ENCODE peak calls at places on chromosomes 2 and 18, in seven cellular contexts. One of them, this sample, is unnamed.

GRCh38 chr18:7023581-7023980 is 94.0 kb downstream of the LAMA1 start:
- DNase-seq in A673: no peak
- DNase-seq in HCT116: no peak
- DNase-seq in ovary: no peak
- DNase-seq in GM23248: no peak
- DNase-seq in GM23338: no peak
- DNase-seq in uterus: no peak
- DNase-seq in this sample: no peak

GRCh38 chr2:60849165-60849564 is 32.2 kb upstream of the REL start:
- DNase-seq in GM23338: no peak
- DNase-seq in A673: no peak
- DNase-seq in ovary: peak
- DNase-seq in uterus: no peak
- DNase-seq in GM23248: peak
- DNase-seq in HCT116: no peak
- DNase-seq in this sample: peak

GRCh38 chr18:47175283-47175894 is 775 bp downstream of the IER3IP1 start:
- DNase-seq in ovary: no peak
- DNase-seq in HCT116: no peak
- DNase-seq in A673: no peak
- DNase-seq in uterus: no peak
- DNase-seq in GM23338: peak
- DNase-seq in GM23248: peak
- DNase-seq in this sample: peak

GRCh38 chr2:203636896-203637818 is 69.3 kb upstream of the CD28 start:
- DNase-seq in GM23248: peak
- DNase-seq in uterus: no peak
- DNase-seq in ovary: no peak
- DNase-seq in HCT116: no peak
- DNase-seq in GM23338: peak
- DNase-seq in A673: peak
- DNase-seq in this sample: peak

GRCh38 chr2:68908392-68908970 is 37.3 kb upstream of the BMP10 start:
- DNase-seq in A673: peak
- DNase-seq in uterus: peak
- DNase-seq in ovary: peak
- DNase-seq in GM23248: peak
- DNase-seq in HCT116: peak
- DNase-seq in GM23338: peak
- DNase-seq in this sample: peak

GRCh38 chr2:7530001-7530400 is 612.8 kb downstream of the RNF144A start:
- DNase-seq in ovary: no peak
- DNase-seq in GM23338: no peak
- DNase-seq in HCT116: no peak
- DNase-seq in A673: no peak
- DNase-seq in GM23248: peak
- DNase-seq in uterus: no peak
- DNase-seq in this sample: no peak

GRCh38 chr2:73593676-73594075 is 48.5 kb downstream of the NAT8 start:
- DNase-seq in GM23248: no peak
- DNase-seq in GM23338: no peak
- DNase-seq in ovary: no peak
- DNase-seq in HCT116: no peak
- DNase-seq in uterus: no peak
- DNase-seq in A673: no peak
- DNase-seq in this sample: no peak

GRCh38 chr2:235527806-235528480 is 34.1 kb downstream of the AGAP1 start:
- DNase-seq in A673: no peak
- DNase-seq in uterus: no peak
- DNase-seq in GM23338: peak
- DNase-seq in HCT116: no peak
- DNase-seq in ovary: no peak
- DNase-seq in GM23248: peak
- DNase-seq in this sample: no peak

GRCh38 chr2:75896779-75897366 is 186.2 kb upstream of the GCFC2 start:
- DNase-seq in A673: peak
- DNase-seq in GM23338: peak
- DNase-seq in GM23248: peak
- DNase-seq in uterus: no peak
- DNase-seq in ovary: no peak
- DNase-seq in HCT116: no peak
- DNase-seq in this sample: peak

GRCh38 chr2:103792039-103792438 is 1030.2 kb downstream of the TMEM182 start:
- DNase-seq in GM23338: peak
- DNase-seq in A673: no peak
- DNase-seq in ovary: no peak
- DNase-seq in GM23248: no peak
- DNase-seq in uterus: no peak
- DNase-seq in HCT116: no peak
- DNase-seq in this sample: no peak

GRCh38 chr2:157182204-157182709 is 75.2 kb upstream of the GALNT5 start:
- DNase-seq in HCT116: no peak
- DNase-seq in GM23338: no peak
- DNase-seq in GM23248: no peak
- DNase-seq in uterus: no peak
- DNase-seq in A673: peak
- DNase-seq in ovary: no peak
- DNase-seq in this sample: peak

GRCh38 chr2:157692768-157693167 is 64.1 kb upstream of the ACVR1C start:
- DNase-seq in A673: no peak
- DNase-seq in GM23248: peak
- DNase-seq in uterus: no peak
- DNase-seq in ovary: no peak
- DNase-seq in HCT116: no peak
- DNase-seq in GM23338: no peak
- DNase-seq in this sample: peak

GRCh38 chr2:208250401-208250800 is 4.5 kb downstream of the IDH1 start:
- DNase-seq in GM23248: peak
- DNase-seq in HCT116: no peak
- DNase-seq in ovary: no peak
- DNase-seq in GM23338: no peak
- DNase-seq in A673: no peak
- DNase-seq in uterus: no peak
- DNase-seq in this sample: peak
- H3K4me3 ChIP-seq in GM23248: no peak
- H3K4me3 ChIP-seq in HCT116: no peak
- H3K4me3 ChIP-seq in ovary: no peak
- H3K4me3 ChIP-seq in GM23338: no peak
- H3K4me3 ChIP-seq in A673: no peak
- H3K4me3 ChIP-seq in uterus: no peak
- H3K4me3 ChIP-seq in this sample: no peak

DNA sequence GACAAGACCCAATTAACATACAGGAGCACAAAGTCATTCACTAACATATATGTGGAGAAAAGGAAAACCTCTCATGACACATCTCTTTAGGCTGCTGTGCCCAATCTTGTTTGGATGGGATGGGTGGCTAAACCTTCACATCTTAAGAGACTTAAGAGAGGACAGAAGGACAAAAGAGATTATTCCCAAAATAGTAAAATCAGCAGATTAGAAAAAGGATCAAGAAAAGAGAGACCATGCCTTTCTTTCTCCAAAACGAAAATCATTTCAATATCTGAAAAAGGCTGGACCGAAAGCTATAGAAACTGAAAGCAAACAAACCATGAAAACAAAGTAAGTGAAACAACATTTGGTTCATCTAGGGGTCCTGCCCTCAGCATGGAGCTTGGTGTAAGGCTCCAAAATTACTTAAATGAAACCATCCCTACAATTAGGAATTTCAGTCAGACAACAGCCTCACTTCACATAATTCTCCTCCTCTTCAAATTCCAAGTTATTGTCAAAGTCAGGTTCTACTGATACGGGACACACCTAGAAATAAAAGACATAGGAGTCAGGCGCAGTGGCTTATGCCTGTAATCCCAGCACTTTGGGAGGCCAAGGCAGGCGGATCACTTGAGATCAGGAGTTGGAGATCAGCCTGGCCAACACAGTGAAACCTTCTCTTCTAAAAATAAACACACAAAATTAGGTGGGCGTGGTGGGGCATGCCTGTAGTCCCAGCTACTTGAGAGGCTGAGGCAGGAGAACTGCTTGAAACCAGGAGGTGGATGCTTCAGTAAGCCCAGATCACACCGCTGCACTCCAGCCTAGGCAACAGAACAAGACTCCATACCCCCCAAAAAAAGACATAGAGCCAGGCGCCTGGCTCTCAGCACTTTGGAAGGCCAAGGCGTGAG is 5.2 kb downstream of the STARD7 start:
- DNase-seq in HCT116: no peak
- DNase-seq in GM23248: peak
- DNase-seq in A673: no peak
- DNase-seq in GM23338: no peak
- DNase-seq in ovary: no peak
- DNase-seq in uterus: no peak
- DNase-seq in this sample: no peak
- H3K4me3 ChIP-seq in HCT116: no peak
- H3K4me3 ChIP-seq in GM23248: peak
- H3K4me3 ChIP-seq in A673: no peak
- H3K4me3 ChIP-seq in GM23338: no peak
- H3K4me3 ChIP-seq in ovary: no peak
- H3K4me3 ChIP-seq in uterus: no peak
- H3K4me3 ChIP-seq in this sample: no peak

GRCh38 chr18:48943736-48944527 is 6.8 kb downstream of the SMAD7 start:
- DNase-seq in uterus: no peak
- DNase-seq in ovary: no peak
- DNase-seq in A673: no peak
- DNase-seq in GM23248: peak
- DNase-seq in HCT116: no peak
- DNase-seq in GM23338: no peak
- DNase-seq in this sample: no peak
- H3K4me3 ChIP-seq in uterus: no peak
- H3K4me3 ChIP-seq in ovary: no peak
- H3K4me3 ChIP-seq in A673: no peak
- H3K4me3 ChIP-seq in GM23248: peak
- H3K4me3 ChIP-seq in HCT116: peak
- H3K4me3 ChIP-seq in GM23338: no peak
- H3K4me3 ChIP-seq in this sample: peak

GRCh38 chr2:233082934-233083755 is 23.0 kb downstream of the INPP5D start:
- DNase-seq in GM23338: no peak
- DNase-seq in A673: no peak
- DNase-seq in uterus: no peak
- DNase-seq in HCT116: no peak
- DNase-seq in ovary: no peak
- DNase-seq in GM23248: no peak
- DNase-seq in this sample: no peak
- H3K4me3 ChIP-seq in GM23338: no peak
- H3K4me3 ChIP-seq in A673: no peak
- H3K4me3 ChIP-seq in uterus: no peak
- H3K4me3 ChIP-seq in HCT116: no peak
- H3K4me3 ChIP-seq in ovary: no peak
- H3K4me3 ChIP-seq in GM23248: no peak
- H3K4me3 ChIP-seq in this sample: no peak

GRCh38 chr2:133789743-133790142 is 221.5 kb upstream of the NCKAP5 start:
- DNase-seq in GM23248: no peak
- DNase-seq in uterus: no peak
- DNase-seq in GM23338: no peak
- DNase-seq in HCT116: no peak
- DNase-seq in ovary: no peak
- DNase-seq in A673: peak
- DNase-seq in this sample: no peak

GRCh38 chr2:133790706-133791105 is 222.4 kb upstream of the NCKAP5 start:
- DNase-seq in uterus: no peak
- DNase-seq in HCT116: no peak
- DNase-seq in GM23338: no peak
- DNase-seq in ovary: no peak
- DNase-seq in A673: no peak
- DNase-seq in GM23248: peak
- DNase-seq in this sample: peak

GRCh38 chr2:133794114-133794513 is 225.9 kb upstream of the NCKAP5 start:
- DNase-seq in A673: no peak
- DNase-seq in GM23338: no peak
- DNase-seq in ovary: no peak
- DNase-seq in GM23248: no peak
- DNase-seq in uterus: no peak
- DNase-seq in HCT116: no peak
- DNase-seq in this sample: no peak

GRCh38 chr2:133791191-133791590 is 222.9 kb upstream of the NCKAP5 start:
- DNase-seq in HCT116: no peak
- DNase-seq in ovary: no peak
- DNase-seq in A673: peak
- DNase-seq in uterus: no peak
- DNase-seq in GM23338: no peak
- DNase-seq in GM23248: peak
- DNase-seq in this sample: peak

DNA sequence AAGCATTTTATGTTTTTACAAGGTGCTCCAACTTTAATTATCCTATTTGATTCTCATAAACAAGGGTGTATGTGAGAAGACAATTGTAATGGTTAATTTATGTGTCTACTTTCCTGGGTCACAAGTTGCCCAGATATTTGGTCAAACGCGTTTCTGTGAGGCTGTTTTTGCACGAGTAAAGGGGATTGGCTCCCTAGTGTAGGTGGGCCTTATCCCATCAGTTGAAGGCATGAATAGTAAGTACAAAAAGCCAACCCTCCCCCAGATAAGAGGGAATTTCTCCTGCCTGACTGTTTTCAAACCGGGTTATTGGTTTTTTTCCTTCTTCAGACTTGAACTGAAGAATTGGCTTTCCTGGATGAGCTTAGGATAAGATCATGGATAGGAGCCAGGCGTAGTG is 224.0 kb upstream of the NCKAP5 start:
- DNase-seq in uterus: no peak
- DNase-seq in GM23248: no peak
- DNase-seq in ovary: no peak
- DNase-seq in GM23338: no peak
- DNase-seq in HCT116: no peak
- DNase-seq in A673: no peak
- DNase-seq in this sample: no peak
- H3K4me3 ChIP-seq in uterus: no peak
- H3K4me3 ChIP-seq in GM23248: no peak
- H3K4me3 ChIP-seq in ovary: no peak
- H3K4me3 ChIP-seq in GM23338: no peak
- H3K4me3 ChIP-seq in HCT116: no peak
- H3K4me3 ChIP-seq in A673: no peak
- H3K4me3 ChIP-seq in this sample: no peak